ENCODE peak calls at places on chromosomes 5 and 9, in six cellular contexts. K is IMR-90, B is GM12878, Z is fibroblast of lung, Q is endodermal cell, Y is endothelial cell of umbilical vein. C is an unnamed sample.

GRCh38 chr5:73027361-73027760 is 71.5 kb downstream of the FCHO2 start:
- DNase-seq in Q (no peak), B (no peak), Z (no peak), Y (no peak), K (no peak), C (no peak)

GRCh38 chr5:39014544-39014943 is 59.7 kb downstream of the RICTOR start:
- DNase-seq in K (peak), Q (no peak), Y (no peak), Z (peak), B (no peak), C (no peak)

GRCh38 chr9:80061940-80062339 is 490.2 kb downstream of the TLE4 start:
- DNase-seq in B (no peak), Q (peak), Z (peak), Y (peak), K (peak), C (no peak)

GRCh38 chr5:82635561-82636288 is 357.6 kb upstream of the RPS23 start:
- DNase-seq in Z (peak), Y (peak), Q (no peak), B (no peak), K (peak), C (no peak)

GRCh38 chr9:104027295-104027694 is 66.8 kb upstream of the SMC2 start:
- DNase-seq in Z (no peak), B (peak), K (no peak), Q (no peak), Y (no peak), C (no peak)

GRCh38 chr5:15021286-15022046 is 149.9 kb upstream of the ANKH start:
- DNase-seq in Y (no peak), Q (no peak), K (peak), Z (peak), B (no peak), C (no peak)

GRCh38 chr5:1820926-1821325 is 19.7 kb downstream of the NDUFS6 start:
- DNase-seq in Q (no peak), K (no peak), Y (no peak), B (no peak), Z (no peak), C (no peak)

GRCh38 chr5:126525630-126526245 is 69.3 kb downstream of the ALDH7A1 start:
- DNase-seq in Q (peak), Y (peak), K (peak), B (no peak), Z (peak), C (peak)

GRCh38 chr9:1034271-1034670 is 15.9 kb upstream of the DMRT2 start:
- DNase-seq in K (no peak), Y (no peak), B (no peak), Z (no peak), Q (no peak), C (no peak)

GRCh38 chr5:56145106-56145505 is 88.0 kb downstream of the ANKRD55 start:
- DNase-seq in K (no peak), Z (no peak), Q (no peak), B (no peak), Y (no peak), C (no peak)

GRCh38 chr5:171619196-171619595 is 166.4 kb upstream of the SMIM23 start:
- DNase-seq in Q (peak), Z (no peak), B (no peak), K (no peak), Y (no peak), C (no peak)

GRCh38 chr5:1438871-1439270 is 6.4 kb downstream of the SLC6A3 start:
- DNase-seq in B (no peak), Y (no peak), Z (no peak), Q (peak), K (no peak), C (no peak)

GRCh38 chr9:89036862-89037261 is 45.6 kb downstream of the S1PR3 start:
- DNase-seq in Y (no peak), K (no peak), Z (no peak), Q (no peak), B (no peak), C (no peak)

GRCh38 chr5:52811067-52811749 is 23.5 kb downstream of the ITGA1 start:
- DNase-seq in Z (peak), Q (no peak), K (peak), B (no peak), Y (no peak), C (no peak)

GRCh38 chr9:106970219-106970975 is 107.4 kb downstream of the ZNF462 start:
- DNase-seq in Y (no peak), Z (no peak), K (peak), B (no peak), Q (no peak), C (no peak)

GRCh38 chr5:178832618-178833201 is 27.0 kb upstream of the ZNF354B start:
- DNase-seq in Z (no peak), Y (no peak), K (no peak), B (no peak), Q (no peak), C (no peak)

GRCh38 chr9:131405858-131406566 is 12.1 kb downstream of the PRRC2B start:
- DNase-seq in Q (no peak), Y (no peak), B (no peak), Z (no peak), K (no peak), C (no peak)

GRCh38 chr9:15423328-15423985 is 781 bp downstream of the SNAPC3 start:
- DNase-seq in Z (peak), K (peak), Q (no peak), Y (peak), B (no peak), C (no peak)

GRCh38 chr5:159094745-159095144 is 5.0 kb downstream of the EBF1 start:
- DNase-seq in Y (peak), B (no peak), Z (peak), K (peak), Q (peak), C (peak)

GRCh38 chr9:5563417-5563815 is 53.1 kb downstream of the PDCD1LG2 start:
- DNase-seq in Z (no peak), B (no peak), Q (no peak), Y (no peak), K (no peak), C (no peak)

GRCh38 chr9:32525506-32525905 is 490 bp downstream of the RIGI start:
- DNase-seq in Y (no peak), Q (no peak), B (peak), K (peak), Z (peak), C (no peak)

GRCh38 chr9:125745682-125746016 is 1.5 kb upstream of the PBX3 start:
- DNase-seq in Q (no peak), K (no peak), B (no peak), Z (no peak), Y (no peak), C (no peak)
- H3K27ac ChIP-seq in Q (no peak), K (no peak), B (no peak), Z (peak), Y (no peak), C (no peak)

DNA sequence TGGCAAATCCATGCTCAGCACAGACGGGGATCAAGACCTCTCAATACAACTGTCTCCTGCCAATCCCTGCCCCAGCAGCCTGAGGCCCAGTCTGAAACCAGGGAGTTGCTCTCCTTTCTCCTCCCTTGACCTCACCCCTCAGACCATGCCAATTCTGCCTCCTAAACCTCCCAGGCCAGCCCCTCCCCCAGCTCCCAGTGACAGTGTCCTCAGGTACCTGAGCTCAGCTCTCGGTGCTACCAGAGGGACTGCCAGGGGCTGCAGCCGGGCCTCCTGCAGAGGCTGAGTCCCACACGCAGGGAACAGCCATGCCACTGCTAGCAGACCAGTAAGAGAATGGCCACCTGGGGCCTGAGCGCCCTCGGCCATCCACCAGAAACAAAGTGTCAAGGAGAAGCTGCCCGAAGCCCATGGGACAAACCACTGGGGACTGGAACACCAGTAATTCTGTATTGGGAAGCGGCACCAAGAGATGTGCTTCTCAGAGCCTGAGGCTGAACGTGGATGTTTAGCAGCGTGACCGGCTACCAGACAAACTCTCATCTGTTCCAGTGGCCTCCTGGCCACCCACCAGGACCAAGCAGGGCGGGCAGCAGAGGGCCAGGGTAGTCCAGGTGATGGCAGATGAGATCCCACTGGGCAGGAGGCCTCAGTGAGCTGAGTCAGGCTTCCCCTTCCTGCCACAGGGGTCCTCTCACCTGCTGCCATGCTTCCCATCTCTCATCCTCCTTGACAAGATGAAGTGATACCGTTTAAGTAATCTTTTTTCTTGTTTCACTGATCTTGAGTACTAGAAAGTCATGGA is 557 bp upstream of the IL3 start:
- DNase-seq in Z (no peak), Y (no peak), Q (peak), B (no peak), K (no peak), C (no peak)
- H3K9ac ChIP-seq in Z (no peak), Y (no peak), Q (no peak), B (no peak), K (no peak), C (no peak)

GRCh38 chr9:3920586-3921582 is 379.0 kb downstream of the GLIS3 start:
- DNase-seq in B (no peak), Q (no peak), K (peak), Z (no peak), Y (no peak), C (no peak)
- H3K27ac ChIP-seq in B (no peak), Q (no peak), K (no peak), Z (no peak), Y (no peak), C (no peak)

DNA sequence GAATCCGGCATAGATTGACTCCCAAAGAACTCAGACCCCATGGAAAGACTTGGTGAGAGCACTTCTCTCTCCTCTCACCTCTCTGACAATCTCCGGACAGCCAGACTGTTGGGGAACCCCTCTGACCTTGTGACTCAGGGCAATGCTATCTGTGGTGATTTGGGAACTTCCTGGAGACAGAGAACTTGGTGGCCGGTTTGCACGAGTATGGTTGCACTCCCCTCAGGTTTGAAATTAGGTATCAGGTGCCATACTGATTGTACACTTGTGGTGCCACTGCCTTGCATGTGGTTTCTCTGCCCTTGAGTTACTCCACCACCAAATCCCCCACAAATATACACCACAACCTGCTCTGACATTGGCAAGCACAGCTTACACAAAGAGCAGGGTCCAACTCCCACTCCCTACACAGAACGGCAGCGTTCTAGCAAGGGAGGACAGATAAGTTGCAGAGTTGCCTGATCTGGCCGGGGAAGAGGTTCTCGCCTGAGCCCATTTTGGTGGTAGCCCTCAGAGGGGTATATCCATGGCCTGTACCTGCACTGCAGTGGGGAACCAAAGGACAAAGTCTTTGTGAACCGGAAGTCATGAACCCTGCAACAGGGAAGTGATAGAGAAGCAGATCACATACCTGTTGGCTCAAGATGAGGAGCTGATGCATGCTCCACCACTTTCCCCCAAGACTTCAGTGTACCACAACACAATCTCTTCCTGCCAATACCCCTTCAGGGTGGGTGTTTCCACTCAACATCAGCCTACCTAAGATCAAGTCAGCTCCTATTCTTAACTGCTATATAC is 255.1 kb downstream of the MCTP1 start:
- DNase-seq in Q (no peak), B (peak), Y (no peak), Z (no peak), K (no peak), C (no peak)
- H3K9ac ChIP-seq in Q (no peak), B (no peak), Y (no peak), Z (no peak), K (no peak), C (no peak)

DNA sequence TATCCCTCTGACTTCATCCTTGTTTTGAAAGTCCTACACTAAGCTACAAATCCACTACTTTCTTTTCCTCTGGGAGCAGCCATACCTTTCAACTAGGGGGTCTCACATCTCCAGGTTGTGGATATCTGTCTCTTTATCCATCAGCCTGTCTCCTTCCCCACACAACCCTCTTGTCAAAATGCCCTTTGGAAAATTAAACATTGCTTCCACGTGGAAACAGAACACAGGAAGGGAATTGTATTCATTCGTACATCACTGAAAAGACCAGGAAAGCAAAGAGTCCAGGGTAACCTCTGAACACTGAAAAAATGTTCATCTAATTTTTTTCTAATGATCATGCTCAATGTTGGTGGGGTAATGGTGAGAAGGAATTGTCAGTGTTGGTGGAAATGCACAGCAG is 203.6 kb downstream of the NR3C1 start:
- DNase-seq in B (no peak), Z (no peak), K (no peak), Y (no peak), Q (no peak), C (no peak)
- H3K27ac ChIP-seq in B (no peak), Z (no peak), K (no peak), Y (no peak), Q (no peak), C (no peak)

DNA sequence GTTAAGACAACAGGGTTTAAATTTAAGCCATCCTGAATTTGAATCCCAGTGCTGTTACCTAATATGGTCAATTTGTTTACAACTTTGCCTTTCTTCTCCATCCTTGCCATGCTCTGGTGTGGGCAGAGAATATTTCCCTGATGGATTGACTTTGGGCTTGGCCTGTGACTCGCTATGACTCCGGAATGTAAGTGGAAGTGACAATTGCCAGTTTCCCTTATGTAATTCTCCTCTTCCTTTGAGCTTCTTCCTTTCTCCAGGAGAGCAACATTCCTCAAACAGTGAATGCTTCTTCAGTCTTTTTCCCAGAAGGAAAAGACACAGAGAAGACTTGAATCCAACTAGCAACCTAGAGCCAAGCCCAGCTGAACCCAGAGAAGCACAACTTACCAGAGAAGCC is 159.1 kb downstream of the LURAP1L start:
- DNase-seq in Z (peak), Y (peak), K (peak), B (no peak), Q (no peak), C (no peak)
- H3K9ac ChIP-seq in Z (no peak), Y (no peak), K (no peak), B (no peak), Q (no peak), C (no peak)

DNA sequence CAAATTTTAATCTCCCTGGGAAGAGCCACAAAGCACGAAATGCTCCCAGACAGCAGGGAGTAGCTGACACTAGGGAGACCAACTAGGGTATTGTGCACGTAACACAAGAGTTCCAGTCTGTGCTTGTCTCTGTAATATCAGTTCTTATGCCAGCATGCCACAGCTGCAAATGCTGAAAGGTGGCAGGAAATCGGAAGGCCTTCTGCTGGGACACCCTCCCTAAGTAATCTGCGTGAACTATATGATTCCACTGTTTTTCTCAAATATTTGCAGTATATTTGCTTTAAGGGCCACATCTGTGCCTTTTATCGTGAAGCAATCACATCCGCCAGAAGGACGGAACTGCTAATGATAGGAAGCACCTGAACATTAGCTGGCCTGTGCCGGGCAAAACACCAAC is 12.6 kb downstream of the VLDLR start:
- DNase-seq in Q (no peak), K (no peak), Z (peak), Y (peak), B (no peak), C (no peak)
- H3K27ac ChIP-seq in Q (no peak), K (no peak), Z (no peak), Y (no peak), B (no peak), C (no peak)

C was measured in SK-N-MC.